ENCODE peak calls at places on chromosomes 3 and 15, in four cellular contexts. T is CD4-positive, CD25-positive, alpha-beta regulatory T cell; Q is heart left ventricle; G is lung. J is an unnamed sample. For H3K36me3, the result is how much of the 10 kb centered on the place peaks cover.

GRCh38 chr15:52483712-52484111 is 45.0 kb downstream of the MYO5A start:
- DNase-seq in T (no peak), Q (no peak), G (no peak), J (peak)

GRCh38 chr3:47536221-47536891 is 22.8 kb upstream of the ELP6 start:
- DNase-seq in T (no peak), Q (no peak), G (no peak), J (no peak)

GRCh38 chr15:60673918-60674558 is 195.1 kb upstream of the ICE2 start:
- DNase-seq in T (no peak), Q (no peak), G (peak), J (peak)

GRCh38 chr3:55903680-55904079 is 416.6 kb upstream of the WNT5A start:
- DNase-seq in T (no peak), Q (no peak), G (no peak), J (peak)

GRCh38 chr15:75325922-75326321 is 9.9 kb upstream of the COMMD4 start:
- DNase-seq in T (no peak), Q (no peak), G (no peak), J (no peak)

GRCh38 chr15:73792429-73792828 is 39.3 kb upstream of the INSYN1 start:
- DNase-seq in T (no peak), Q (no peak), G (no peak), J (no peak)

GRCh38 chr15:62857411-62857853 is 185.1 kb upstream of the TPM1 start:
- DNase-seq in T (peak), Q (no peak), G (no peak), J (no peak)

GRCh38 chr15:101357885-101358284 is 62.8 kb upstream of the SNRPA1 start:
- DNase-seq in T (no peak), Q (no peak), G (no peak), J (no peak)

GRCh38 chr3:124597979-124598378 is 132.3 kb upstream of the UMPS start:
- DNase-seq in T (no peak), Q (no peak), G (no peak), J (no peak)

GRCh38 chr3:10505050-10505790 is at the start of gene ATP2B2:
- DNase-seq in T (no peak), Q (peak), G (no peak), J (peak)

GRCh38 chr15:101156509-101157159 is 95.2 kb downstream of the CHSY1 start:
- DNase-seq in T (no peak), Q (no peak), G (no peak), J (peak)

GRCh38 chr3:193822492-193823220 is 229.6 kb downstream of the OPA1 start:
- DNase-seq in T (no peak), Q (no peak), G (no peak), J (no peak)

GRCh38 chr3:55988905-55989304 is 479.4 kb downstream of the ERC2 start:
- DNase-seq in T (no peak), Q (no peak), G (no peak), J (no peak)

GRCh38 chr3:140568842-140569520 is 108.9 kb upstream of the TRIM42 start:
- DNase-seq in T (no peak), Q (peak), G (no peak), J (peak)

GRCh38 chr3:2098398-2099027 is at the start of gene CNTN4:
- DNase-seq in T (no peak), Q (peak), G (peak), J (peak)

GRCh38 chr15:34610388-34610787 is 26.9 kb upstream of the GOLGA8B start:
- DNase-seq in T (peak), Q (no peak), G (no peak), J (peak)

GRCh38 chr3:127360647-127361046 is 72.8 kb upstream of the PRR20G start:
- DNase-seq in T (no peak), Q (no peak), G (no peak), J (no peak)

GRCh38 chr3:153052096-153052460 is 109.9 kb upstream of the RAP2B start:
- DNase-seq in T (no peak), Q (no peak), G (no peak), J (peak)

GRCh38 chr3:195877767-195878423 is 30.5 kb downstream of the TNK2 start:
- DNase-seq in T (no peak), Q (peak), G (no peak), J (no peak)

GRCh38 chr3:77096966-77097890 is 57.3 kb downstream of the ROBO2 start:
- DNase-seq in T (no peak), Q (no peak), G (no peak), J (no peak)

GRCh38 chr3:50430950-50431435 is 71.7 kb upstream of the TMEM115 start:
- DNase-seq in T (no peak), Q (no peak), G (no peak), J (no peak)

GRCh38 chr3:139388961-139389551 is 391 bp downstream of the COPB2 start:
- DNase-seq in T (peak), Q (no peak), G (no peak), J (no peak)

GRCh38 chr3:98038876-98039275 is 3.8 kb upstream of the GABRR3 start:
- DNase-seq in T (no peak), Q (no peak), G (no peak), J (no peak)

GRCh38 chr3:12227833-12228232 is 61.0 kb upstream of the PPARG start:
- DNase-seq in T (no peak), Q (no peak), G (no peak), J (no peak)

DNA sequence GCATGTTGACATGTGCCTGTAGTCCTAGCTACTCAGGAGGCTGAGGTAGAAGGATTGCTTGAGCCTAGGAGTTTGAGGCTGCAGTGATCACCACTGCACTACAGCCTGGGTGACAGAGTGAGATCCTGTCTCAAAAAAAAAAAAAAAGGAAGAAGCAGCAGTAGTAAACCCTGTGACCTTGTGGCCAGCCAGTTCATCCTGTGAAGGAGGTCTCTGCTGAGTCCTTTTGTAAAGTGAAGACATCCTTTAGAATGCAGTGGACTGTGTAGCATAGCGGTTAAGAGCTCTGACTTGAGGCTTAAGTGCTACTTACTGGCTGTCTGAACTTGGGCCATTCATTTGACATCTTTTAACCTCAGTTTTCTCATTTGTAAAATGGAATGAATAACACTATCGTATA is 8.3 kb downstream of the EXOSC7 start:
- DNase-seq in T (peak), Q (no peak), G (no peak), J (no peak)
- H3K36me3 ChIP-seq in T (under half), Q (under half), G (under half), J (under half)

GRCh38 chr3:190322604-190323240 is 476 bp upstream of the CLDN1 start:
- DNase-seq in T (no peak), Q (no peak), G (no peak), J (peak)
- H3K4me3 ChIP-seq in T (no peak), Q (peak), G (no peak), J (peak)

DNA sequence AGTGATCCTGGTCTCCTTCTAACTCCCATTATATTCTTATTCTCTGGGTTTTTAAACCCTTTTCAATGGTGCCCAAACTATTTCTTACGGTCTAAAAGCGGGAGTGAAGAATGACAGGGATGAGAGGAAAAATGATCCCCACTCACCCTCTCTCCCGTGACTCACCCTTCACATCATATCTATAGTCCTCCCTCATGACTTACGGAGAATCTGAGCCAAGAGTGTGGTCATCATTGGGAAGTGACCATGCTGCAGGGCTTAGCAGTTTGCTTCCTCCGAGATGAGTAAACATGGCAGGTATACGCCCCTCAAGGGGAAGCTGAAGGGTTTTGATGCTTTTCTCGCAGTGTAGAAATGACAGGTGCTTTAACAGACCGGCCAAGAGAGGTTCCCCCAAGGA is 274.0 kb downstream of the RYR3 start:
- DNase-seq in T (no peak), Q (no peak), G (no peak), J (no peak)
- H3K27ac ChIP-seq in T (no peak), Q (no peak), G (no peak), J (no peak)

GRCh38 chr3:172086071-172086470 is 46.7 kb downstream of the FNDC3B start:
- DNase-seq in T (no peak), Q (no peak), G (no peak), J (no peak)
- H3K36me3 ChIP-seq in T (under half), Q (under half), G (under half), J (under half)